ENCODE peak calls at places on chromosomes 2 and 18, in eight cellular contexts. One of them, this sample, is unnamed.

GRCh38 chr2:25215232-25215631 is 46.9 kb upstream of the POMC start:
- ATAC-seq in left lung: peak
- ATAC-seq in psoas muscle: no peak
- ATAC-seq in activated CD8-positive, alpha-beta memory T cell treated with anti-CD3 and anti-CD28 coated beads, Interleukin-2, amount 10 ng/mL, durations not matched to agents 7 days and 5 days: no peak
- ATAC-seq in omental fat pad: no peak
- ATAC-seq in stimulated activated naive CD8-positive, alpha-beta T cell treated with anti-CD3 and anti-CD28 coated beads, Interleukin-15, Interleukin-2, amounts not matched to agents 100 U/mL and 50 U/mL, for 24 hours: no peak
- ATAC-seq in lower lobe of right lung: peak
- ATAC-seq in activated CD4-positive, CD25-positive, alpha-beta regulatory T cell treated with anti-CD3 and anti-CD28 coated beads, Interleukin-2, amount 50 U/mL, for 24 hours: no peak
- ATAC-seq in this sample: no peak

GRCh38 chr18:25974630-25975077 is 115.8 kb downstream of the SS18 start:
- ATAC-seq in left lung: peak
- ATAC-seq in psoas muscle: no peak
- ATAC-seq in activated CD8-positive, alpha-beta memory T cell treated with anti-CD3 and anti-CD28 coated beads, Interleukin-2, amount 10 ng/mL, durations not matched to agents 7 days and 5 days: no peak
- ATAC-seq in omental fat pad: no peak
- ATAC-seq in stimulated activated naive CD8-positive, alpha-beta T cell treated with anti-CD3 and anti-CD28 coated beads, Interleukin-15, Interleukin-2, amounts not matched to agents 100 U/mL and 50 U/mL, for 24 hours: no peak
- ATAC-seq in lower lobe of right lung: no peak
- ATAC-seq in activated CD4-positive, CD25-positive, alpha-beta regulatory T cell treated with anti-CD3 and anti-CD28 coated beads, Interleukin-2, amount 50 U/mL, for 24 hours: no peak
- ATAC-seq in this sample: no peak

GRCh38 chr2:219296142-219296541 is 13.1 kb downstream of the PTPRN start:
- ATAC-seq in left lung: no peak
- ATAC-seq in psoas muscle: no peak
- ATAC-seq in activated CD8-positive, alpha-beta memory T cell treated with anti-CD3 and anti-CD28 coated beads, Interleukin-2, amount 10 ng/mL, durations not matched to agents 7 days and 5 days: no peak
- ATAC-seq in omental fat pad: no peak
- ATAC-seq in stimulated activated naive CD8-positive, alpha-beta T cell treated with anti-CD3 and anti-CD28 coated beads, Interleukin-15, Interleukin-2, amounts not matched to agents 100 U/mL and 50 U/mL, for 24 hours: no peak
- ATAC-seq in lower lobe of right lung: no peak
- ATAC-seq in activated CD4-positive, CD25-positive, alpha-beta regulatory T cell treated with anti-CD3 and anti-CD28 coated beads, Interleukin-2, amount 50 U/mL, for 24 hours: no peak
- ATAC-seq in this sample: no peak

GRCh38 chr2:79000008-79000576 is 25.4 kb upstream of the REG3G start:
- ATAC-seq in left lung: no peak
- ATAC-seq in psoas muscle: no peak
- ATAC-seq in activated CD8-positive, alpha-beta memory T cell treated with anti-CD3 and anti-CD28 coated beads, Interleukin-2, amount 10 ng/mL, durations not matched to agents 7 days and 5 days: no peak
- ATAC-seq in omental fat pad: no peak
- ATAC-seq in stimulated activated naive CD8-positive, alpha-beta T cell treated with anti-CD3 and anti-CD28 coated beads, Interleukin-15, Interleukin-2, amounts not matched to agents 100 U/mL and 50 U/mL, for 24 hours: no peak
- ATAC-seq in lower lobe of right lung: peak
- ATAC-seq in activated CD4-positive, CD25-positive, alpha-beta regulatory T cell treated with anti-CD3 and anti-CD28 coated beads, Interleukin-2, amount 50 U/mL, for 24 hours: no peak
- ATAC-seq in this sample: no peak

GRCh38 chr2:226336283-226336682 is 463.3 kb downstream of the IRS1 start:
- ATAC-seq in left lung: no peak
- ATAC-seq in psoas muscle: no peak
- ATAC-seq in activated CD8-positive, alpha-beta memory T cell treated with anti-CD3 and anti-CD28 coated beads, Interleukin-2, amount 10 ng/mL, durations not matched to agents 7 days and 5 days: no peak
- ATAC-seq in omental fat pad: no peak
- ATAC-seq in stimulated activated naive CD8-positive, alpha-beta T cell treated with anti-CD3 and anti-CD28 coated beads, Interleukin-15, Interleukin-2, amounts not matched to agents 100 U/mL and 50 U/mL, for 24 hours: no peak
- ATAC-seq in lower lobe of right lung: no peak
- ATAC-seq in activated CD4-positive, CD25-positive, alpha-beta regulatory T cell treated with anti-CD3 and anti-CD28 coated beads, Interleukin-2, amount 50 U/mL, for 24 hours: no peak
- ATAC-seq in this sample: no peak

GRCh38 chr2:127039387-127040031 is 67.4 kb downstream of the BIN1 start:
- ATAC-seq in left lung: no peak
- ATAC-seq in psoas muscle: no peak
- ATAC-seq in activated CD8-positive, alpha-beta memory T cell treated with anti-CD3 and anti-CD28 coated beads, Interleukin-2, amount 10 ng/mL, durations not matched to agents 7 days and 5 days: peak
- ATAC-seq in omental fat pad: no peak
- ATAC-seq in stimulated activated naive CD8-positive, alpha-beta T cell treated with anti-CD3 and anti-CD28 coated beads, Interleukin-15, Interleukin-2, amounts not matched to agents 100 U/mL and 50 U/mL, for 24 hours: peak
- ATAC-seq in lower lobe of right lung: no peak
- ATAC-seq in activated CD4-positive, CD25-positive, alpha-beta regulatory T cell treated with anti-CD3 and anti-CD28 coated beads, Interleukin-2, amount 50 U/mL, for 24 hours: peak
- ATAC-seq in this sample: peak

GRCh38 chr2:100285691-100286090 is 36.6 kb downstream of the LONRF2 start:
- ATAC-seq in left lung: peak
- ATAC-seq in psoas muscle: no peak
- ATAC-seq in activated CD8-positive, alpha-beta memory T cell treated with anti-CD3 and anti-CD28 coated beads, Interleukin-2, amount 10 ng/mL, durations not matched to agents 7 days and 5 days: no peak
- ATAC-seq in omental fat pad: peak
- ATAC-seq in stimulated activated naive CD8-positive, alpha-beta T cell treated with anti-CD3 and anti-CD28 coated beads, Interleukin-15, Interleukin-2, amounts not matched to agents 100 U/mL and 50 U/mL, for 24 hours: no peak
- ATAC-seq in lower lobe of right lung: no peak
- ATAC-seq in activated CD4-positive, CD25-positive, alpha-beta regulatory T cell treated with anti-CD3 and anti-CD28 coated beads, Interleukin-2, amount 50 U/mL, for 24 hours: no peak
- ATAC-seq in this sample: no peak

GRCh38 chr2:183530333-183530901 is 406.2 kb downstream of the NUP35 start:
- ATAC-seq in left lung: no peak
- ATAC-seq in psoas muscle: no peak
- ATAC-seq in activated CD8-positive, alpha-beta memory T cell treated with anti-CD3 and anti-CD28 coated beads, Interleukin-2, amount 10 ng/mL, durations not matched to agents 7 days and 5 days: no peak
- ATAC-seq in omental fat pad: no peak
- ATAC-seq in stimulated activated naive CD8-positive, alpha-beta T cell treated with anti-CD3 and anti-CD28 coated beads, Interleukin-15, Interleukin-2, amounts not matched to agents 100 U/mL and 50 U/mL, for 24 hours: no peak
- ATAC-seq in lower lobe of right lung: no peak
- ATAC-seq in activated CD4-positive, CD25-positive, alpha-beta regulatory T cell treated with anti-CD3 and anti-CD28 coated beads, Interleukin-2, amount 50 U/mL, for 24 hours: no peak
- ATAC-seq in this sample: no peak

GRCh38 chr2:113057127-113057526 is 1.9 kb upstream of the IL36RN start:
- ATAC-seq in left lung: no peak
- ATAC-seq in psoas muscle: no peak
- ATAC-seq in activated CD8-positive, alpha-beta memory T cell treated with anti-CD3 and anti-CD28 coated beads, Interleukin-2, amount 10 ng/mL, durations not matched to agents 7 days and 5 days: no peak
- ATAC-seq in omental fat pad: no peak
- ATAC-seq in stimulated activated naive CD8-positive, alpha-beta T cell treated with anti-CD3 and anti-CD28 coated beads, Interleukin-15, Interleukin-2, amounts not matched to agents 100 U/mL and 50 U/mL, for 24 hours: no peak
- ATAC-seq in lower lobe of right lung: no peak
- ATAC-seq in activated CD4-positive, CD25-positive, alpha-beta regulatory T cell treated with anti-CD3 and anti-CD28 coated beads, Interleukin-2, amount 50 U/mL, for 24 hours: no peak
- ATAC-seq in this sample: no peak

GRCh38 chr2:88139203-88139702 is 11.4 kb upstream of the FABP1 start:
- ATAC-seq in left lung: no peak
- ATAC-seq in psoas muscle: no peak
- ATAC-seq in activated CD8-positive, alpha-beta memory T cell treated with anti-CD3 and anti-CD28 coated beads, Interleukin-2, amount 10 ng/mL, durations not matched to agents 7 days and 5 days: no peak
- ATAC-seq in omental fat pad: no peak
- ATAC-seq in stimulated activated naive CD8-positive, alpha-beta T cell treated with anti-CD3 and anti-CD28 coated beads, Interleukin-15, Interleukin-2, amounts not matched to agents 100 U/mL and 50 U/mL, for 24 hours: no peak
- ATAC-seq in lower lobe of right lung: no peak
- ATAC-seq in activated CD4-positive, CD25-positive, alpha-beta regulatory T cell treated with anti-CD3 and anti-CD28 coated beads, Interleukin-2, amount 50 U/mL, for 24 hours: no peak
- ATAC-seq in this sample: no peak

GRCh38 chr18:47754311-47755101 is 176.0 kb downstream of the SMAD2 start:
- ATAC-seq in left lung: peak
- ATAC-seq in psoas muscle: no peak
- ATAC-seq in activated CD8-positive, alpha-beta memory T cell treated with anti-CD3 and anti-CD28 coated beads, Interleukin-2, amount 10 ng/mL, durations not matched to agents 7 days and 5 days: peak
- ATAC-seq in omental fat pad: no peak
- ATAC-seq in stimulated activated naive CD8-positive, alpha-beta T cell treated with anti-CD3 and anti-CD28 coated beads, Interleukin-15, Interleukin-2, amounts not matched to agents 100 U/mL and 50 U/mL, for 24 hours: no peak
- ATAC-seq in lower lobe of right lung: peak
- ATAC-seq in activated CD4-positive, CD25-positive, alpha-beta regulatory T cell treated with anti-CD3 and anti-CD28 coated beads, Interleukin-2, amount 50 U/mL, for 24 hours: no peak
- ATAC-seq in this sample: peak

GRCh38 chr2:3408781-3409180 is 29.3 kb downstream of the TRAPPC12 start:
- ATAC-seq in left lung: no peak
- ATAC-seq in psoas muscle: no peak
- ATAC-seq in activated CD8-positive, alpha-beta memory T cell treated with anti-CD3 and anti-CD28 coated beads, Interleukin-2, amount 10 ng/mL, durations not matched to agents 7 days and 5 days: no peak
- ATAC-seq in omental fat pad: no peak
- ATAC-seq in stimulated activated naive CD8-positive, alpha-beta T cell treated with anti-CD3 and anti-CD28 coated beads, Interleukin-15, Interleukin-2, amounts not matched to agents 100 U/mL and 50 U/mL, for 24 hours: no peak
- ATAC-seq in lower lobe of right lung: no peak
- ATAC-seq in activated CD4-positive, CD25-positive, alpha-beta regulatory T cell treated with anti-CD3 and anti-CD28 coated beads, Interleukin-2, amount 50 U/mL, for 24 hours: no peak
- ATAC-seq in this sample: no peak

GRCh38 chr2:132790232-132790755 is 120.3 kb upstream of the LYPD1 start:
- ATAC-seq in left lung: no peak
- ATAC-seq in psoas muscle: no peak
- ATAC-seq in activated CD8-positive, alpha-beta memory T cell treated with anti-CD3 and anti-CD28 coated beads, Interleukin-2, amount 10 ng/mL, durations not matched to agents 7 days and 5 days: no peak
- ATAC-seq in omental fat pad: no peak
- ATAC-seq in stimulated activated naive CD8-positive, alpha-beta T cell treated with anti-CD3 and anti-CD28 coated beads, Interleukin-15, Interleukin-2, amounts not matched to agents 100 U/mL and 50 U/mL, for 24 hours: no peak
- ATAC-seq in lower lobe of right lung: no peak
- ATAC-seq in activated CD4-positive, CD25-positive, alpha-beta regulatory T cell treated with anti-CD3 and anti-CD28 coated beads, Interleukin-2, amount 50 U/mL, for 24 hours: no peak
- ATAC-seq in this sample: no peak

GRCh38 chr18:647304-647703 is 10.1 kb upstream of the TYMS start:
- ATAC-seq in left lung: no peak
- ATAC-seq in psoas muscle: no peak
- ATAC-seq in activated CD8-positive, alpha-beta memory T cell treated with anti-CD3 and anti-CD28 coated beads, Interleukin-2, amount 10 ng/mL, durations not matched to agents 7 days and 5 days: no peak
- ATAC-seq in omental fat pad: no peak
- ATAC-seq in stimulated activated naive CD8-positive, alpha-beta T cell treated with anti-CD3 and anti-CD28 coated beads, Interleukin-15, Interleukin-2, amounts not matched to agents 100 U/mL and 50 U/mL, for 24 hours: no peak
- ATAC-seq in lower lobe of right lung: no peak
- ATAC-seq in activated CD4-positive, CD25-positive, alpha-beta regulatory T cell treated with anti-CD3 and anti-CD28 coated beads, Interleukin-2, amount 50 U/mL, for 24 hours: no peak
- ATAC-seq in this sample: no peak

GRCh38 chr2:222707689-222708273 is 36.3 kb downstream of the MOGAT1 start:
- ATAC-seq in left lung: no peak
- ATAC-seq in psoas muscle: no peak
- ATAC-seq in activated CD8-positive, alpha-beta memory T cell treated with anti-CD3 and anti-CD28 coated beads, Interleukin-2, amount 10 ng/mL, durations not matched to agents 7 days and 5 days: peak
- ATAC-seq in omental fat pad: peak
- ATAC-seq in stimulated activated naive CD8-positive, alpha-beta T cell treated with anti-CD3 and anti-CD28 coated beads, Interleukin-15, Interleukin-2, amounts not matched to agents 100 U/mL and 50 U/mL, for 24 hours: peak
- ATAC-seq in lower lobe of right lung: peak
- ATAC-seq in activated CD4-positive, CD25-positive, alpha-beta regulatory T cell treated with anti-CD3 and anti-CD28 coated beads, Interleukin-2, amount 50 U/mL, for 24 hours: peak
- ATAC-seq in this sample: peak

GRCh38 chr18:23401400-23402347 is 51.4 kb upstream of the RIOK3 start:
- ATAC-seq in left lung: peak
- ATAC-seq in psoas muscle: no peak
- ATAC-seq in activated CD8-positive, alpha-beta memory T cell treated with anti-CD3 and anti-CD28 coated beads, Interleukin-2, amount 10 ng/mL, durations not matched to agents 7 days and 5 days: no peak
- ATAC-seq in omental fat pad: no peak
- ATAC-seq in stimulated activated naive CD8-positive, alpha-beta T cell treated with anti-CD3 and anti-CD28 coated beads, Interleukin-15, Interleukin-2, amounts not matched to agents 100 U/mL and 50 U/mL, for 24 hours: no peak
- ATAC-seq in lower lobe of right lung: peak
- ATAC-seq in activated CD4-positive, CD25-positive, alpha-beta regulatory T cell treated with anti-CD3 and anti-CD28 coated beads, Interleukin-2, amount 50 U/mL, for 24 hours: no peak
- ATAC-seq in this sample: no peak

GRCh38 chr2:68417931-68418330 is 49.2 kb downstream of the FBXO48 start:
- ATAC-seq in left lung: no peak
- ATAC-seq in psoas muscle: no peak
- ATAC-seq in activated CD8-positive, alpha-beta memory T cell treated with anti-CD3 and anti-CD28 coated beads, Interleukin-2, amount 10 ng/mL, durations not matched to agents 7 days and 5 days: peak
- ATAC-seq in omental fat pad: no peak
- ATAC-seq in stimulated activated naive CD8-positive, alpha-beta T cell treated with anti-CD3 and anti-CD28 coated beads, Interleukin-15, Interleukin-2, amounts not matched to agents 100 U/mL and 50 U/mL, for 24 hours: no peak
- ATAC-seq in lower lobe of right lung: no peak
- ATAC-seq in activated CD4-positive, CD25-positive, alpha-beta regulatory T cell treated with anti-CD3 and anti-CD28 coated beads, Interleukin-2, amount 50 U/mL, for 24 hours: no peak
- ATAC-seq in this sample: peak

GRCh38 chr2:15667579-15668556 is 76.2 kb downstream of the DDX1 start:
- ATAC-seq in left lung: peak
- ATAC-seq in psoas muscle: no peak
- ATAC-seq in activated CD8-positive, alpha-beta memory T cell treated with anti-CD3 and anti-CD28 coated beads, Interleukin-2, amount 10 ng/mL, durations not matched to agents 7 days and 5 days: no peak
- ATAC-seq in omental fat pad: no peak
- ATAC-seq in stimulated activated naive CD8-positive, alpha-beta T cell treated with anti-CD3 and anti-CD28 coated beads, Interleukin-15, Interleukin-2, amounts not matched to agents 100 U/mL and 50 U/mL, for 24 hours: no peak
- ATAC-seq in lower lobe of right lung: no peak
- ATAC-seq in activated CD4-positive, CD25-positive, alpha-beta regulatory T cell treated with anti-CD3 and anti-CD28 coated beads, Interleukin-2, amount 50 U/mL, for 24 hours: no peak
- ATAC-seq in this sample: no peak

GRCh38 chr2:237720962-237721361 is 77.6 kb upstream of the RBM44 start:
- ATAC-seq in left lung: no peak
- ATAC-seq in psoas muscle: peak
- ATAC-seq in activated CD8-positive, alpha-beta memory T cell treated with anti-CD3 and anti-CD28 coated beads, Interleukin-2, amount 10 ng/mL, durations not matched to agents 7 days and 5 days: no peak
- ATAC-seq in omental fat pad: no peak
- ATAC-seq in stimulated activated naive CD8-positive, alpha-beta T cell treated with anti-CD3 and anti-CD28 coated beads, Interleukin-15, Interleukin-2, amounts not matched to agents 100 U/mL and 50 U/mL, for 24 hours: no peak
- ATAC-seq in lower lobe of right lung: no peak
- ATAC-seq in activated CD4-positive, CD25-positive, alpha-beta regulatory T cell treated with anti-CD3 and anti-CD28 coated beads, Interleukin-2, amount 50 U/mL, for 24 hours: no peak
- ATAC-seq in this sample: no peak

GRCh38 chr2:8438476-8438875 is 243.4 kb upstream of the ID2 start:
- ATAC-seq in left lung: peak
- ATAC-seq in psoas muscle: no peak
- ATAC-seq in activated CD8-positive, alpha-beta memory T cell treated with anti-CD3 and anti-CD28 coated beads, Interleukin-2, amount 10 ng/mL, durations not matched to agents 7 days and 5 days: peak
- ATAC-seq in omental fat pad: no peak
- ATAC-seq in stimulated activated naive CD8-positive, alpha-beta T cell treated with anti-CD3 and anti-CD28 coated beads, Interleukin-15, Interleukin-2, amounts not matched to agents 100 U/mL and 50 U/mL, for 24 hours: peak
- ATAC-seq in lower lobe of right lung: peak
- ATAC-seq in activated CD4-positive, CD25-positive, alpha-beta regulatory T cell treated with anti-CD3 and anti-CD28 coated beads, Interleukin-2, amount 50 U/mL, for 24 hours: no peak
- ATAC-seq in this sample: no peak

GRCh38 chr2:119465687-119466086 is 34.0 kb downstream of the TMEM37 start:
- ATAC-seq in left lung: no peak
- ATAC-seq in psoas muscle: no peak
- ATAC-seq in activated CD8-positive, alpha-beta memory T cell treated with anti-CD3 and anti-CD28 coated beads, Interleukin-2, amount 10 ng/mL, durations not matched to agents 7 days and 5 days: no peak
- ATAC-seq in omental fat pad: no peak
- ATAC-seq in stimulated activated naive CD8-positive, alpha-beta T cell treated with anti-CD3 and anti-CD28 coated beads, Interleukin-15, Interleukin-2, amounts not matched to agents 100 U/mL and 50 U/mL, for 24 hours: no peak
- ATAC-seq in lower lobe of right lung: no peak
- ATAC-seq in activated CD4-positive, CD25-positive, alpha-beta regulatory T cell treated with anti-CD3 and anti-CD28 coated beads, Interleukin-2, amount 50 U/mL, for 24 hours: no peak
- ATAC-seq in this sample: no peak

GRCh38 chr2:236008006-236008405 is 160.2 kb downstream of the GBX2 start:
- ATAC-seq in left lung: no peak
- ATAC-seq in psoas muscle: no peak
- ATAC-seq in activated CD8-positive, alpha-beta memory T cell treated with anti-CD3 and anti-CD28 coated beads, Interleukin-2, amount 10 ng/mL, durations not matched to agents 7 days and 5 days: no peak
- ATAC-seq in omental fat pad: no peak
- ATAC-seq in stimulated activated naive CD8-positive, alpha-beta T cell treated with anti-CD3 and anti-CD28 coated beads, Interleukin-15, Interleukin-2, amounts not matched to agents 100 U/mL and 50 U/mL, for 24 hours: no peak
- ATAC-seq in lower lobe of right lung: no peak
- ATAC-seq in activated CD4-positive, CD25-positive, alpha-beta regulatory T cell treated with anti-CD3 and anti-CD28 coated beads, Interleukin-2, amount 50 U/mL, for 24 hours: no peak
- ATAC-seq in this sample: no peak

GRCh38 chr2:65071499-65072180 is 15.4 kb downstream of the CEP68 start:
- ATAC-seq in left lung: no peak
- ATAC-seq in psoas muscle: no peak
- ATAC-seq in activated CD8-positive, alpha-beta memory T cell treated with anti-CD3 and anti-CD28 coated beads, Interleukin-2, amount 10 ng/mL, durations not matched to agents 7 days and 5 days: no peak
- ATAC-seq in omental fat pad: no peak
- ATAC-seq in stimulated activated naive CD8-positive, alpha-beta T cell treated with anti-CD3 and anti-CD28 coated beads, Interleukin-15, Interleukin-2, amounts not matched to agents 100 U/mL and 50 U/mL, for 24 hours: no peak
- ATAC-seq in lower lobe of right lung: no peak
- ATAC-seq in activated CD4-positive, CD25-positive, alpha-beta regulatory T cell treated with anti-CD3 and anti-CD28 coated beads, Interleukin-2, amount 50 U/mL, for 24 hours: no peak
- ATAC-seq in this sample: no peak

GRCh38 chr2:190017837-190018236 is 44.7 kb downstream of the MSTN start:
- ATAC-seq in left lung: no peak
- ATAC-seq in psoas muscle: no peak
- ATAC-seq in activated CD8-positive, alpha-beta memory T cell treated with anti-CD3 and anti-CD28 coated beads, Interleukin-2, amount 10 ng/mL, durations not matched to agents 7 days and 5 days: no peak
- ATAC-seq in omental fat pad: no peak
- ATAC-seq in stimulated activated naive CD8-positive, alpha-beta T cell treated with anti-CD3 and anti-CD28 coated beads, Interleukin-15, Interleukin-2, amounts not matched to agents 100 U/mL and 50 U/mL, for 24 hours: no peak
- ATAC-seq in lower lobe of right lung: no peak
- ATAC-seq in activated CD4-positive, CD25-positive, alpha-beta regulatory T cell treated with anti-CD3 and anti-CD28 coated beads, Interleukin-2, amount 50 U/mL, for 24 hours: no peak
- ATAC-seq in this sample: no peak

GRCh38 chr18:42458226-42458625 is 503.2 kb downstream of the PIK3C3 start:
- ATAC-seq in left lung: no peak
- ATAC-seq in psoas muscle: no peak
- ATAC-seq in activated CD8-positive, alpha-beta memory T cell treated with anti-CD3 and anti-CD28 coated beads, Interleukin-2, amount 10 ng/mL, durations not matched to agents 7 days and 5 days: no peak
- ATAC-seq in omental fat pad: no peak
- ATAC-seq in stimulated activated naive CD8-positive, alpha-beta T cell treated with anti-CD3 and anti-CD28 coated beads, Interleukin-15, Interleukin-2, amounts not matched to agents 100 U/mL and 50 U/mL, for 24 hours: no peak
- ATAC-seq in lower lobe of right lung: no peak
- ATAC-seq in activated CD4-positive, CD25-positive, alpha-beta regulatory T cell treated with anti-CD3 and anti-CD28 coated beads, Interleukin-2, amount 50 U/mL, for 24 hours: no peak
- ATAC-seq in this sample: no peak

GRCh38 chr18:23357992-23358594 is 95.0 kb upstream of the RIOK3 start:
- ATAC-seq in left lung: peak
- ATAC-seq in psoas muscle: peak
- ATAC-seq in activated CD8-positive, alpha-beta memory T cell treated with anti-CD3 and anti-CD28 coated beads, Interleukin-2, amount 10 ng/mL, durations not matched to agents 7 days and 5 days: no peak
- ATAC-seq in omental fat pad: no peak
- ATAC-seq in stimulated activated naive CD8-positive, alpha-beta T cell treated with anti-CD3 and anti-CD28 coated beads, Interleukin-15, Interleukin-2, amounts not matched to agents 100 U/mL and 50 U/mL, for 24 hours: no peak
- ATAC-seq in lower lobe of right lung: peak
- ATAC-seq in activated CD4-positive, CD25-positive, alpha-beta regulatory T cell treated with anti-CD3 and anti-CD28 coated beads, Interleukin-2, amount 50 U/mL, for 24 hours: no peak
- ATAC-seq in this sample: no peak

GRCh38 chr18:32056613-32057358 is 34.9 kb upstream of the RNF138 start:
- ATAC-seq in left lung: no peak
- ATAC-seq in psoas muscle: no peak
- ATAC-seq in activated CD8-positive, alpha-beta memory T cell treated with anti-CD3 and anti-CD28 coated beads, Interleukin-2, amount 10 ng/mL, durations not matched to agents 7 days and 5 days: no peak
- ATAC-seq in omental fat pad: no peak
- ATAC-seq in stimulated activated naive CD8-positive, alpha-beta T cell treated with anti-CD3 and anti-CD28 coated beads, Interleukin-15, Interleukin-2, amounts not matched to agents 100 U/mL and 50 U/mL, for 24 hours: no peak
- ATAC-seq in lower lobe of right lung: no peak
- ATAC-seq in activated CD4-positive, CD25-positive, alpha-beta regulatory T cell treated with anti-CD3 and anti-CD28 coated beads, Interleukin-2, amount 50 U/mL, for 24 hours: no peak
- ATAC-seq in this sample: no peak

GRCh38 chr2:9230051-9230802 is 23.6 kb downstream of the ASAP2 start:
- ATAC-seq in left lung: no peak
- ATAC-seq in psoas muscle: no peak
- ATAC-seq in activated CD8-positive, alpha-beta memory T cell treated with anti-CD3 and anti-CD28 coated beads, Interleukin-2, amount 10 ng/mL, durations not matched to agents 7 days and 5 days: no peak
- ATAC-seq in omental fat pad: no peak
- ATAC-seq in stimulated activated naive CD8-positive, alpha-beta T cell treated with anti-CD3 and anti-CD28 coated beads, Interleukin-15, Interleukin-2, amounts not matched to agents 100 U/mL and 50 U/mL, for 24 hours: peak
- ATAC-seq in lower lobe of right lung: no peak
- ATAC-seq in activated CD4-positive, CD25-positive, alpha-beta regulatory T cell treated with anti-CD3 and anti-CD28 coated beads, Interleukin-2, amount 50 U/mL, for 24 hours: no peak
- ATAC-seq in this sample: no peak

GRCh38 chr2:96907405-96908041 is 37.6 kb upstream of the SEMA4C start:
- ATAC-seq in left lung: peak
- ATAC-seq in psoas muscle: peak
- ATAC-seq in activated CD8-positive, alpha-beta memory T cell treated with anti-CD3 and anti-CD28 coated beads, Interleukin-2, amount 10 ng/mL, durations not matched to agents 7 days and 5 days: no peak
- ATAC-seq in omental fat pad: peak
- ATAC-seq in stimulated activated naive CD8-positive, alpha-beta T cell treated with anti-CD3 and anti-CD28 coated beads, Interleukin-15, Interleukin-2, amounts not matched to agents 100 U/mL and 50 U/mL, for 24 hours: no peak
- ATAC-seq in lower lobe of right lung: peak
- ATAC-seq in activated CD4-positive, CD25-positive, alpha-beta regulatory T cell treated with anti-CD3 and anti-CD28 coated beads, Interleukin-2, amount 50 U/mL, for 24 hours: no peak
- ATAC-seq in this sample: no peak

GRCh38 chr18:59737776-59738295 is 40.6 kb upstream of the CCBE1 start:
- ATAC-seq in left lung: no peak
- ATAC-seq in psoas muscle: no peak
- ATAC-seq in activated CD8-positive, alpha-beta memory T cell treated with anti-CD3 and anti-CD28 coated beads, Interleukin-2, amount 10 ng/mL, durations not matched to agents 7 days and 5 days: no peak
- ATAC-seq in omental fat pad: no peak
- ATAC-seq in stimulated activated naive CD8-positive, alpha-beta T cell treated with anti-CD3 and anti-CD28 coated beads, Interleukin-15, Interleukin-2, amounts not matched to agents 100 U/mL and 50 U/mL, for 24 hours: no peak
- ATAC-seq in lower lobe of right lung: no peak
- ATAC-seq in activated CD4-positive, CD25-positive, alpha-beta regulatory T cell treated with anti-CD3 and anti-CD28 coated beads, Interleukin-2, amount 50 U/mL, for 24 hours: no peak
- ATAC-seq in this sample: no peak

GRCh38 chr2:48600917-48601316 is 16.7 kb upstream of the GTF2A1L start:
- ATAC-seq in left lung: peak
- ATAC-seq in psoas muscle: no peak
- ATAC-seq in activated CD8-positive, alpha-beta memory T cell treated with anti-CD3 and anti-CD28 coated beads, Interleukin-2, amount 10 ng/mL, durations not matched to agents 7 days and 5 days: no peak
- ATAC-seq in omental fat pad: no peak
- ATAC-seq in stimulated activated naive CD8-positive, alpha-beta T cell treated with anti-CD3 and anti-CD28 coated beads, Interleukin-15, Interleukin-2, amounts not matched to agents 100 U/mL and 50 U/mL, for 24 hours: no peak
- ATAC-seq in lower lobe of right lung: no peak
- ATAC-seq in activated CD4-positive, CD25-positive, alpha-beta regulatory T cell treated with anti-CD3 and anti-CD28 coated beads, Interleukin-2, amount 50 U/mL, for 24 hours: no peak
- ATAC-seq in this sample: no peak

GRCh38 chr2:430280-431040 is 142.6 kb upstream of the ALKAL2 start:
- ATAC-seq in left lung: no peak
- ATAC-seq in psoas muscle: no peak
- ATAC-seq in activated CD8-positive, alpha-beta memory T cell treated with anti-CD3 and anti-CD28 coated beads, Interleukin-2, amount 10 ng/mL, durations not matched to agents 7 days and 5 days: peak
- ATAC-seq in omental fat pad: no peak
- ATAC-seq in stimulated activated naive CD8-positive, alpha-beta T cell treated with anti-CD3 and anti-CD28 coated beads, Interleukin-15, Interleukin-2, amounts not matched to agents 100 U/mL and 50 U/mL, for 24 hours: peak
- ATAC-seq in lower lobe of right lung: no peak
- ATAC-seq in activated CD4-positive, CD25-positive, alpha-beta regulatory T cell treated with anti-CD3 and anti-CD28 coated beads, Interleukin-2, amount 50 U/mL, for 24 hours: no peak
- ATAC-seq in this sample: peak

GRCh38 chr2:102142829-102143449 is 393 bp downstream of the IL1R1 start:
- ATAC-seq in left lung: peak
- ATAC-seq in psoas muscle: peak
- ATAC-seq in activated CD8-positive, alpha-beta memory T cell treated with anti-CD3 and anti-CD28 coated beads, Interleukin-2, amount 10 ng/mL, durations not matched to agents 7 days and 5 days: no peak
- ATAC-seq in omental fat pad: peak
- ATAC-seq in stimulated activated naive CD8-positive, alpha-beta T cell treated with anti-CD3 and anti-CD28 coated beads, Interleukin-15, Interleukin-2, amounts not matched to agents 100 U/mL and 50 U/mL, for 24 hours: peak
- ATAC-seq in lower lobe of right lung: peak
- ATAC-seq in activated CD4-positive, CD25-positive, alpha-beta regulatory T cell treated with anti-CD3 and anti-CD28 coated beads, Interleukin-2, amount 50 U/mL, for 24 hours: peak
- ATAC-seq in this sample: peak

GRCh38 chr18:26386002-26386401 is 159.8 kb downstream of the TAF4B start:
- ATAC-seq in left lung: peak
- ATAC-seq in psoas muscle: no peak
- ATAC-seq in activated CD8-positive, alpha-beta memory T cell treated with anti-CD3 and anti-CD28 coated beads, Interleukin-2, amount 10 ng/mL, durations not matched to agents 7 days and 5 days: no peak
- ATAC-seq in omental fat pad: no peak
- ATAC-seq in stimulated activated naive CD8-positive, alpha-beta T cell treated with anti-CD3 and anti-CD28 coated beads, Interleukin-15, Interleukin-2, amounts not matched to agents 100 U/mL and 50 U/mL, for 24 hours: no peak
- ATAC-seq in lower lobe of right lung: peak
- ATAC-seq in activated CD4-positive, CD25-positive, alpha-beta regulatory T cell treated with anti-CD3 and anti-CD28 coated beads, Interleukin-2, amount 50 U/mL, for 24 hours: no peak
- ATAC-seq in this sample: no peak

This sample was measured in activated T-helper 17 cell treated with anti-CD3 and anti-CD28 coated beads, Interleukin-2, amount 50 U/mL, for 72 hours.